ENCODE peak calls at places on chromosomes 11 and 22, in eight cellular contexts. P is psoas muscle, U is endothelial cell, G is mucosa of descending colon, F is foreskin fibroblast, X is HFF-Myc, Y is epithelial cell of esophagus, L is tibial nerve. T is an unnamed sample.

GRCh38 chr11:2213384-2213842 is 41.8 kb upstream of the TH start:
- DNase-seq in U (no peak), G (no peak), Y (no peak), X (no peak), F (no peak), L (no peak), P (peak; percentile 15), T (peak; percentile 26)

GRCh38 chr11:19836666-19837065 is 124.0 kb downstream of the NAV2 start:
- DNase-seq in L (no peak), P (no peak), X (no peak), U (no peak), Y (no peak), G (no peak), F (no peak), T (no peak)

GRCh38 chr11:77879218-77879617 is 58.3 kb downstream of the AAMDC start:
- DNase-seq in G (peak; percentile 1), Y (peak; percentile 15), U (no peak), F (no peak), L (peak; percentile 69), P (peak; percentile 79), X (no peak), T (no peak)

GRCh38 chr11:28123151-28123571 is 15.0 kb downstream of the METTL15 start:
- DNase-seq in Y (peak; percentile 17), F (peak; percentile 14), L (no peak), X (no peak), U (no peak), G (no peak), P (no peak), T (no peak)

GRCh38 chr22:45351956-45352355 is 42.2 kb downstream of the FAM118A start:
- DNase-seq in F (no peak), G (no peak), L (no peak), Y (peak; percentile 60), P (no peak), X (no peak), U (no peak), T (no peak)

GRCh38 chr11:12890476-12890875 is 118.6 kb upstream of the RASSF10 start:
- DNase-seq in F (no peak), X (no peak), U (no peak), G (no peak), Y (no peak), L (no peak), P (no peak), T (no peak)

GRCh38 chr11:70799386-70799785 is 401.1 kb downstream of the CTTN start:
- DNase-seq in X (no peak), U (no peak), G (no peak), Y (no peak), P (no peak), F (peak; percentile 32), L (no peak), T (no peak)

GRCh38 chr11:20610825-20611224 is 11.4 kb downstream of the SLC6A5 start:
- DNase-seq in X (no peak), L (no peak), P (no peak), U (no peak), G (no peak), F (no peak), Y (peak; percentile 83), T (no peak)

GRCh38 chr11:32069361-32070058 is 21.4 kb upstream of the RCN1 start:
- DNase-seq in U (no peak), P (no peak), X (no peak), Y (peak; percentile 41), F (no peak), G (no peak), L (no peak), T (no peak)

GRCh38 chr11:2039198-2039759 is 41.6 kb upstream of the H19 start:
- DNase-seq in F (no peak), G (no peak), P (no peak), Y (no peak), L (no peak), U (no peak), X (no peak), T (no peak)

GRCh38 chr22:31253949-31254348 is 38.3 kb downstream of the PIK3IP1 start:
- DNase-seq in U (peak; percentile 33), X (no peak), F (no peak), P (peak; percentile 32), Y (peak; percentile 100), G (peak; percentile 76), L (no peak), T (no peak)

GRCh38 chr22:31247726-31248125 is 35.6 kb downstream of the LIMK2 start:
- DNase-seq in P (no peak), X (no peak), Y (no peak), G (no peak), F (no peak), U (no peak), L (no peak), T (no peak)

GRCh38 chr22:31248138-31248745 is 36.1 kb downstream of the LIMK2 start:
- DNase-seq in U (peak; percentile 28), X (peak; percentile 56), F (peak; percentile 85), P (peak; percentile 77), L (peak; percentile 56), Y (peak; percentile 97), G (peak; percentile 60), T (no peak)

GRCh38 chr22:31248965-31249940 is 37.2 kb downstream of the LIMK2 start:
- DNase-seq in U (no peak), L (no peak), X (no peak), G (no peak), F (no peak), Y (peak; percentile 74), P (no peak), T (no peak)

GRCh38 chr22:31250740-31251330 is 38.7 kb downstream of the LIMK2 start:
- DNase-seq in X (no peak), Y (peak; percentile 68), P (no peak), F (peak; percentile 12), L (no peak), U (no peak), G (no peak), T (no peak)
- TF ChIP-seq CTCF in X (no peak), Y (no peak), P (no peak), F (no peak), L (no peak), U (no peak), G (no peak), T (no peak)

DNA sequence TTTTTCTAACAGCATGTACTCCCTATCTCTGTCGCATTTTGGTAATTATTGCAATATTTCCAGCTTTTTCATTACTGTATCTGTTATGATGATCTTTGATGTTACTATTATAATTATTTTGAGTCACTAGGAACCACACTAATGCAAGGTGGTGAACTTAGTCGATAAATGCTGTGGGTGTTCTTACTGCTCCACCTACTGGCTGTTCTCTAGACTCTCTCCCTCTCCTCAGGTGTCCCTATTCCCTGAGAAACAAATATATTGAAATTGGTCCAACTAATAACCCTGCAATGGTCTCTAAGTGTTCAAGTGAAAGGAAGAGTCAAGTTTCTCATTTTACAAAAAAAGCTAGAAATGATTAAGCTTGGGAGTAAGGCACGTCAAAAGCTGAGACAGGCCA is 10.5 kb downstream of the ARL14EP start:
- DNase-seq in X (no peak), P (no peak), L (no peak), G (no peak), U (no peak), F (peak; percentile 7), Y (peak; percentile 42), T (no peak)
- TF ChIP-seq CTCF in X (peak; percentile 40), P (peak; percentile 30), L (no peak), G (no peak), U (peak; percentile 43), F (peak; percentile 51), Y (peak; percentile 67), T (peak; percentile 75)

DNA sequence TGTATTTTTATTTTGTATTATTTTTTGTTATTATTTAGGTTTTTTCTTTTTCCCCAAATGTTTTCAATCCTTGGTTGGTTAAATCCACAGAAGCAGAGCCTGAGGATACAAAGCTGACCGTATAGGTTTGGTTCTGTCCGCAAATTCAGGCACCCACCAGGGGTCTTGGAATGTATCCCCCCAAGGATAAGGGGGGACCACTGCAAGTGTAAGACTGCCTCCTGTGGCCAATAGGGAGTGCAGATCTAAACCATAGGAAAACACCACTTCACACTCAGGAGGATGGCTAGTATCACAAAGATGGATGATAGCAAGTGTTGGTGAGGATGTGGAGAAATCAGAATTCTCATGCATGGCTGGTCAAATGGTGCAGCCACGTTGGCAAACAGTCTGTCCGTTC is 20.0 kb downstream of the CPT1A start:
- DNase-seq in Y (no peak), F (no peak), X (no peak), L (no peak), G (no peak), P (no peak), U (no peak), T (no peak)
- TF ChIP-seq CTCF in Y (no peak), F (no peak), X (peak; percentile 13), L (no peak), G (no peak), P (no peak), U (no peak), T (peak; percentile 26)

GRCh38 chr11:117961896-117962295 is 24.3 kb upstream of the IL10RA start:
- DNase-seq in P (no peak), X (no peak), Y (no peak), G (no peak), L (no peak), U (no peak), F (no peak), T (no peak)
- TF ChIP-seq CTCF in P (no peak), X (no peak), Y (no peak), G (no peak), L (no peak), U (no peak), F (no peak), T (no peak)

DNA sequence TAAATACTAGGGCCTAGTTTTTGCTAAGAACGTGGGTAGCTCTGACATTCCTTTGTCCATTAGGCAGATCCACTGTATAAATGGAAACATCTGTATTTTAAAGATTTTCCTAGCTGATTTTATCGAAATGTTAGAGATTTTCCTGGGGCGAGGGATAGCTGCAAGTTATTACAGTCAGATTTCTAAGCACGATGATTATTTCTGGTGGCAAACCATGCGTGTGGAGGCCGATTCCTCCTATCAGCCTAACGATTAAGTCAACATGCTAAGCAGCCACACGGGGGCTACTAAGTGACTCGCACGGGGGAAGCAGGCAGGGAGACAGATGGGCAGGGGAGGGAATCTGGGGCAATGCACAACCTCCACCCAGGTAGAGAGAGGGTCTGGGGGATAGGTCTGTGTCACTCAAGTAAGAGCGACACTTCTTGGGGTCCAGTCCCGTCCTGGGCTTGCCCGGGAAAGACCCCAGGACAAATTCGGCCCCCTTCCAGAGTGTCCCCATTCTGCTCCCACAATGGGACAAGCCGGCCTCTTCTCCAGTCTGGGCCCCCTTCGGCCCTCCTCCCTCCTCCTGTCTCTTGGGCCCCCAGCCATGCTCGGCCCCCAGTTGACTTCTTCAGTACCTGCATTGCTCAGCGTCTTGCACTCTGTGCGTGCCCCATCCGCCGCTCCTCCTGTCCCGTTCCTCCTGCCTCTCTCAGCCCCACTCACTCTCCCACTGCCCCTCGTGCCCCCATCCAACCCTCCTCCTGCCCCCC is 571 bp downstream of the C11orf24 start:
- DNase-seq in F (peak; percentile 69), U (peak; percentile 57), X (peak; percentile 51), L (no peak), P (peak; percentile 61), G (peak; percentile 57), Y (peak; percentile 76), T (no peak)
- TF ChIP-seq CTCF in F (peak; percentile 53), U (no peak), X (peak; percentile 53), L (peak; percentile 43), P (peak; percentile 47), G (no peak), Y (peak; percentile 65), T (peak; percentile 78)

DNA sequence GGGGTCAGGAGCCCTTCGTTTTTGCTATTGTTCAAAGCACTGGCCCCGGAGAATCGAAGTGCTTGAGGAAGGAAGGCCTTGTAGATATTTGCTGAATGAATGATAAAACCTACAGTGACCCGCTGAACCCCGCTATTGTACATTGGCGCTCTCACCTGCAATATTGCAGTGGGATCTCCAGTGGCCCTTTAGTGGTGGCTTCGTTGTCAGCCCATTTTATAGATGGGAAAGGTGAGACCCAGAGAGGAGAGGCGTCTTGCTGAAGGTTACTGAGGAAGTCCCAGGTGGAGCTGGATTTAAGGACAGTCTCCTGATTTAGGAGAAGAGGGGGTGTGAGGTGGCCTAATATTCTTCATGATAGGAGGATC is 1.2 kb downstream of the CDC42EP2 start:
- DNase-seq in Y (no peak), X (no peak), L (no peak), G (no peak), F (no peak), P (no peak), U (no peak), T (no peak)
- TF ChIP-seq CTCF in Y (no peak), X (no peak), L (no peak), G (no peak), F (no peak), P (no peak), U (peak; percentile 47), T (peak; percentile 78)